ENCODE peak calls at places on chromosomes 2 and 18, in four cellular contexts. E is mesendoderm, A is IMR-90, W is H1. N is an unnamed sample.

GRCh38 chr2:20667151-20667530 is 197 bp downstream of the GDF7 start:
- DNase-seq in A (no peak), W (no peak), E (no peak), N (no peak)

GRCh38 chr2:233674995-233675394 is 3.3 kb downstream of the UGT1A9 start:
- DNase-seq in W (no peak), A (no peak), E (peak), N (no peak)

GRCh38 chr2:150545931-150546330 is 58.5 kb upstream of the RND3 start:
- DNase-seq in E (no peak), A (no peak), W (no peak), N (no peak)

GRCh38 chr2:10658041-10658913 is 31.5 kb downstream of the NOL10 start:
- DNase-seq in W (no peak), E (no peak), A (peak), N (no peak)

GRCh38 chr2:222318026-222318711 is 19.4 kb upstream of the PAX3 start:
- DNase-seq in W (peak), E (peak), A (peak), N (peak)

GRCh38 chr2:202064206-202064880 is 8.7 kb upstream of the KIAA2012 start:
- DNase-seq in A (peak), E (peak), W (no peak), N (peak)

GRCh38 chr2:177891533-177891932 is 181.0 kb downstream of the PDE11A start:
- DNase-seq in A (no peak), W (no peak), E (no peak), N (no peak)

GRCh38 chr18:812673-813404 is 797 bp upstream of the YES1 start:
- DNase-seq in A (peak), W (peak), E (peak), N (peak)

GRCh38 chr2:10541081-10541480 is 93.0 kb upstream of the ODC1 start:
- DNase-seq in A (no peak), W (no peak), E (no peak), N (no peak)

GRCh38 chr18:8300749-8301148 is 308.5 kb upstream of the RAB12 start:
- DNase-seq in W (no peak), E (no peak), A (peak), N (no peak)

GRCh38 chr2:233379034-233379433 is 24.7 kb downstream of the DGKD start:
- DNase-seq in A (no peak), E (no peak), W (no peak), N (no peak)

GRCh38 chr2:202317080-202317859 is 51.7 kb downstream of the NOP58 start:
- DNase-seq in E (peak), W (no peak), A (peak), N (no peak)

GRCh38 chr2:80326214-80326613 is 21.7 kb upstream of the LRRTM1 start:
- DNase-seq in E (peak), A (peak), W (no peak), N (no peak)

GRCh38 chr2:171431677-171432167 is 2.1 kb downstream of the METTL8 start:
- DNase-seq in W (peak), E (no peak), A (no peak), N (peak)

GRCh38 chr18:79766308-79766707 is 31.4 kb upstream of the KCNG2 start:
- DNase-seq in A (no peak), W (no peak), E (no peak), N (no peak)

GRCh38 chr2:192413812-192414424 is 219.2 kb upstream of the TMEFF2 start:
- DNase-seq in E (no peak), W (no peak), A (no peak), N (peak)

GRCh38 chr2:64998658-64999061 is 9.5 kb downstream of the SLC1A4 start:
- DNase-seq in E (no peak), A (peak), W (no peak), N (no peak)

GRCh38 chr18:31206064-31206463 is 43.4 kb upstream of the DSC1 start:
- DNase-seq in E (no peak), A (no peak), W (no peak), N (no peak)

GRCh38 chr2:96549466-96549785 is 12.9 kb downstream of the ARID5A start:
- DNase-seq in A (no peak), W (no peak), E (no peak), N (no peak)

GRCh38 chr2:47402555-47402804 is 476 bp upstream of the MSH2 start:
- DNase-seq in E (no peak), A (peak), W (no peak), N (no peak)

GRCh38 chr2:5140367-5140766 is 551.8 kb upstream of the SOX11 start:
- DNase-seq in A (no peak), E (no peak), W (no peak), N (no peak)

GRCh38 chr2:114442545-114442944 is at the start of gene DPP10:
- DNase-seq in W (peak), A (peak), E (peak), N (peak)

GRCh38 chr2:9800975-9801723 is 42.1 kb upstream of the TAF1B start:
- DNase-seq in E (peak), W (no peak), A (peak), N (no peak)

GRCh38 chr2:43333656-43334144 is 107.3 kb upstream of the ZFP36L2 start:
- DNase-seq in W (no peak), A (peak), E (no peak), N (no peak)

GRCh38 chr2:212816267-212816666 is 277.7 kb upstream of the ERBB4 start:
- DNase-seq in A (no peak), W (no peak), E (peak), N (no peak)
- H4K5ac ChIP-seq in A (no peak), W (no peak), E (no peak), N (no peak)

GRCh38 chr18:74902170-74902465 is 304.4 kb downstream of the ZNF407 start:
- DNase-seq in W (no peak), E (no peak), A (no peak), N (no peak)
- H4K5ac ChIP-seq in W (no peak), E (no peak), A (no peak), N (no peak)

GRCh38 chr2:174191342-174191886 is 56.9 kb downstream of the OLA1 start:
- DNase-seq in A (no peak), W (no peak), E (no peak), N (no peak)
- H4K5ac ChIP-seq in A (no peak), W (no peak), E (no peak), N (no peak)

DNA sequence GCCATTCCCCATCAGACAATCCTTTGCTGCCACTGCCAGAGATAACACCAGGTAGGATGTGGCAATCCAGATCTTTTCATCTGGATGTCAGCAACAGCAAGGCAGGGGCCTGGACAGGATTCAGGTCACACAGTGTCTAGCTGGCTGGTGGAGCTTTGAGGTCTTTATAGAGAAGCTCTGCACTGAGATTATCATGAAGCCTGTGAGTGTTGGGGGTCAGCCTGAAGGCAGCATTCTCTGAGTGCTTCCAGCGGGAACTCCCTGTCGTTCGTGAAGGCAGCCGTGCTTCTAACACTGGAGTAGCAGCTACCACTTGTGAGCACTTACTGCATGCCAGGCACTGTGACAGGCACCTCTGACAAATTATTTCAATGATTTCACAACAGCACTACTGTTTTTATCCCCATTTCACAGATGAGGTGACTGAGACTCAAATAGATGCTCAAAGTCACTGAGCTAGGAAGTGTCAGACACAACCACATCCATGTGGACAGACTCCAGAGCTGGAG is 85.7 kb downstream of the SEMA4F start:
- DNase-seq in A (no peak), W (no peak), E (no peak), N (no peak)
- H4K5ac ChIP-seq in A (peak), W (no peak), E (no peak), N (no peak)

GRCh38 chr18:3233433-3234168 is 13.8 kb upstream of the MYOM1 start:
- DNase-seq in W (no peak), E (no peak), A (no peak), N (no peak)
- H4K5ac ChIP-seq in W (no peak), E (no peak), A (no peak), N (no peak)

DNA sequence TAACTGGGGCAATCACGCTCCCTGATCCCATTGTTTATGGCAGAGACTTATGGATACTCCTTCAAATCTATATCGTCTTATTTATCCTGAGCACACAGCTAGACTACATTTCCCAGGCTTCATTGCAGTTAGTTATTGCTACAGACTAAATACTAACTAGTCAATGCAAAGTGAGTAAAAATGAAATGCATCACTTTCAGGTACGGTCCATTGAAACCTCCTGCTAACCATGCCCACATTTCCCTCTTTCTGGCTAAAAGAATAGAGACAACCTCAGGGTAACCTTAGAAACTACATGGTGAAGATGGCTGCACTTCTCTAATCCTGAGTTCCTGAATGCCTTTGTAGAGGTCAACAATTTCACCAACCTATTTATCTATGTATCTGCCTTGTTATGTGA is 437.4 kb downstream of the EPHA4 start:
- DNase-seq in E (no peak), A (no peak), W (no peak), N (no peak)
- H4K5ac ChIP-seq in E (no peak), A (no peak), W (no peak), N (no peak)

N was measured in H9.